ENCODE peak calls at places on chromosomes 2 and 18, in nine cellular contexts. I is aorta; V is GM23248; H is iPS DF 6.9; F is CD4-positive, alpha-beta T cell; X is pancreas; T is A549; E is neuronal stem cell; M is OCI-LY7. N is an unnamed sample.

GRCh38 chr2:112916145-112916571 is 5.2 kb downstream of the IL37 start:
- DNase-seq in I (no peak), V (no peak), H (no peak), F (no peak), X (no peak), T (no peak), E (no peak), M (no peak), N (no peak)

GRCh38 chr2:147352775-147353381 is 492.0 kb upstream of the ACVR2A start:
- DNase-seq in I (no peak), V (no peak), H (no peak), F (no peak), X (no peak), T (no peak), E (no peak), M (no peak), N (no peak)

GRCh38 chr18:61333746-61334490 is 688 bp downstream of the CDH20 start:
- DNase-seq in I (peak; percentile 69), V (peak; percentile 44), H (no peak), F (no peak), X (no peak), T (no peak), E (peak; percentile 35), M (no peak), N (no peak)

GRCh38 chr18:10312316-10313015 is 142.0 kb upstream of the APCDD1 start:
- DNase-seq in I (no peak), V (peak; percentile 34), H (no peak), F (no peak), X (no peak), T (no peak), E (no peak), M (no peak), N (no peak)

GRCh38 chr2:227161947-227162346 is 2.1 kb downstream of the COL4A4 start:
- DNase-seq in I (no peak), V (peak; percentile 6), H (no peak), F (no peak), X (no peak), T (no peak), E (no peak), M (no peak), N (no peak)

GRCh38 chr2:152558174-152559091 is 158.8 kb downstream of the PRPF40A start:
- DNase-seq in I (no peak), V (peak; percentile 84), H (no peak), F (no peak), X (no peak), T (no peak), E (no peak), M (no peak), N (no peak)

GRCh38 chr2:135662088-135662487 is 79.6 kb upstream of the UBXN4 start:
- DNase-seq in I (no peak), V (peak; percentile 19), H (no peak), F (no peak), X (no peak), T (no peak), E (no peak), M (no peak), N (no peak)

GRCh38 chr2:38619458-38620164 is 16.9 kb upstream of the HNRNPLL start:
- DNase-seq in I (no peak), V (peak; percentile 45), H (no peak), F (no peak), X (no peak), T (no peak), E (no peak), M (no peak), N (no peak)

GRCh38 chr2:12552092-12552491 is 164.6 kb upstream of the TRIB2 start:
- DNase-seq in I (no peak), V (no peak), H (no peak), F (no peak), X (no peak), T (no peak), E (no peak), M (no peak), N (no peak)

GRCh38 chr2:112730182-112730581 is 9.4 kb downstream of the NT5DC4 start:
- DNase-seq in I (no peak), V (no peak), H (no peak), F (no peak), X (no peak), T (no peak), E (no peak), M (no peak), N (no peak)

GRCh38 chr2:179336782-179337534 is 72.3 kb upstream of the SESTD1 start:
- DNase-seq in I (no peak), V (peak; percentile 82), H (no peak), F (no peak), X (no peak), T (no peak), E (peak; percentile 29), M (no peak), N (no peak)

GRCh38 chr2:124755386-124755785 is 730.3 kb downstream of the CNTNAP5 start:
- DNase-seq in I (no peak), V (no peak), H (no peak), F (no peak), X (no peak), T (no peak), E (no peak), M (no peak), N (no peak)

GRCh38 chr2:68857855-68858456 is 13.2 kb downstream of the BMP10 start:
- DNase-seq in I (no peak), V (no peak), H (no peak), F (no peak), X (no peak), T (no peak), E (no peak), M (no peak), N (no peak)

GRCh38 chr2:97871096-97871780 is 124.5 kb downstream of the TMEM131 start:
- DNase-seq in I (peak; percentile 80), V (peak; percentile 85), H (no peak), F (no peak), X (no peak), T (no peak), E (no peak), M (no peak), N (no peak)

GRCh38 chr2:237547841-237548416 is 18.4 kb upstream of the PRLH start:
- DNase-seq in I (no peak), V (no peak), H (no peak), F (no peak), X (no peak), T (no peak), E (no peak), M (no peak), N (no peak)

GRCh38 chr2:8009010-8009597 is 672.8 kb upstream of the ID2 start:
- DNase-seq in I (no peak), V (peak; percentile 72), H (no peak), F (no peak), X (no peak), T (no peak), E (no peak), M (no peak), N (no peak)

GRCh38 chr2:67489396-67489795 is 92.3 kb downstream of the ETAA1 start:
- DNase-seq in I (no peak), V (no peak), H (no peak), F (no peak), X (no peak), T (no peak), E (no peak), M (no peak), N (no peak)

GRCh38 chr2:40877734-40878288 is 425.9 kb upstream of the SLC8A1 start:
- DNase-seq in I (no peak), V (peak; percentile 15), H (no peak), F (no peak), X (no peak), T (no peak), E (no peak), M (no peak), N (no peak)

GRCh38 chr2:47888581-47889280 is 17.6 kb downstream of the FBXO11 start:
- DNase-seq in I (no peak), V (peak; percentile 19), H (no peak), F (no peak), X (no peak), T (no peak), E (no peak), M (no peak), N (no peak)

GRCh38 chr2:55364189-55365055 is 55.2 kb downstream of the CCDC88A start:
- DNase-seq in I (no peak), V (peak; percentile 90), H (no peak), F (no peak), X (peak; percentile 67), T (peak; percentile 23), E (no peak), M (no peak), N (no peak)

GRCh38 chr18:79912994-79913831 is 38.2 kb downstream of the SLC66A2 start:
- DNase-seq in I (peak; percentile 63), V (no peak), H (no peak), F (no peak), X (no peak), T (no peak), E (no peak), M (no peak), N (no peak)

DNA sequence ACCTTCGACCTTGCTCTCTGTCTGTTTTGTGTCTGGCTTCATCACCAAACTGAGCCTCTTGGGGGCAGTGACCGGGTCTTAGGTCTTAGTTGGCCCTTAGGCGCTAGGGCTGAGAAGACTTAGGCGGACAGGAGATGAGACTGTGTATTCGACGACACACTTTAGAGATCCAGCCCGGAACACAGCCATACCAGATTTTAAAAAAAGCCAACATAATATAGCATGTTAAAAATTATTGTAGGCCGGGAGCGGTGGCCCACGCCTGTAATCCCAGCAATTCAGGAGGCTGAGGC is 9.5 kb upstream of the PROC start:
- DNase-seq in I (no peak), V (no peak), H (no peak), F (no peak), X (no peak), T (no peak), E (no peak), M (no peak), N (no peak)
- H3K9me3 ChIP-seq in I (no peaks in the 10 kb centered on the region), V (no peaks in the 10 kb centered on the region), H (no peaks in the 10 kb centered on the region), F (no peaks in the 10 kb centered on the region), X (no peaks in the 10 kb centered on the region), T (peaks cover 8% of the 10 kb centered on the region), E (peaks cover 7% of the 10 kb centered on the region), M (peaks cover 12% of the 10 kb centered on the region), N (no peaks in the 10 kb centered on the region)

GRCh38 chr2:4295680-4296079 is 592.3 kb downstream of the DCDC2C start:
- DNase-seq in I (no peak), V (no peak), H (no peak), F (no peak), X (no peak), T (no peak), E (no peak), M (no peak), N (no peak)
- H3K9me3 ChIP-seq in I (no peaks in the 10 kb centered on the region), V (no peaks in the 10 kb centered on the region), H (no peaks in the 10 kb centered on the region), F (no peaks in the 10 kb centered on the region), X (no peaks in the 10 kb centered on the region), T (peaks cover 12% of the 10 kb centered on the region), E (no peaks in the 10 kb centered on the region), M (peaks cover 4% of the 10 kb centered on the region), N (no peaks in the 10 kb centered on the region)

DNA sequence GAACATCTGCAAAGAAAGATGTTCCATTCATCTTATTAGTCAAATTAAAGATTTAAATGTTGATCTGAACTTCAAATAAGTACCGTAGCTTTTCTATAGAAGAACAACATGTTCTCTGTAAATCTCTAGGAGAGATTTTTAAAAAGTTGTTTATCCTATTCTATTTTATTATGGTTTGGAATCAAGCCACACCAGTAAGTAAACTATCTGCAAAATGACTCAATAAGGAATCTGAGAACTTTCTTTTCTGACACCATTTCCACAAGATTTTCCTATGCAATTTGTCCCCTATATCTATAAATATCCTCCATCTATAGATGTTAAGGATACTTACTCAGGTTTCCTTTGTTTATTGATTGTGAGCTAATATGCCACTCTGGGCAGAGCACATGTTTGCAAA is 736.6 kb downstream of the CBLN2 start:
- DNase-seq in I (no peak), V (no peak), H (no peak), F (no peak), X (no peak), T (no peak), E (no peak), M (no peak), N (no peak)
- H3K9me3 ChIP-seq in I (no peaks in the 10 kb centered on the region), V (no peaks in the 10 kb centered on the region), H (no peaks in the 10 kb centered on the region), F (no peaks in the 10 kb centered on the region), X (no peaks in the 10 kb centered on the region), T (no peaks in the 10 kb centered on the region), E (no peaks in the 10 kb centered on the region), M (no peaks in the 10 kb centered on the region), N (peaks cover 3% of the 10 kb centered on the region)

GRCh38 chr2:82968381-82968780 is 1490.7 kb downstream of the SUCLG1 start:
- DNase-seq in I (no peak), V (no peak), H (no peak), F (no peak), X (no peak), T (no peak), E (no peak), M (no peak), N (no peak)
- H3K9me3 ChIP-seq in I (no peaks in the 10 kb centered on the region), V (no peaks in the 10 kb centered on the region), H (no peaks in the 10 kb centered on the region), F (no peaks in the 10 kb centered on the region), X (no peaks in the 10 kb centered on the region), T (peaks cover 19% of the 10 kb centered on the region), E (no peaks in the 10 kb centered on the region), M (no peaks in the 10 kb centered on the region), N (peaks cover 12% of the 10 kb centered on the region)